ENCODE peak calls at places on chromosomes 7 and 10, in four cellular contexts. H is CD8-positive, alpha-beta memory T cell; M is breast epithelium; O is GM23338. V is an unnamed sample.

GRCh38 chr7:49398236-49398635 is 375.2 kb upstream of the VWC2 start:
- DNase-seq in H (no peak), M (no peak), O (no peak), V (no peak)

GRCh38 chr7:16660702-16661464 is 14.9 kb downstream of the BZW2 start:
- DNase-seq in H (no peak), M (no peak), O (no peak), V (no peak)

GRCh38 chr7:142835487-142835886 is 19.4 kb upstream of the EPHB6 start:
- DNase-seq in H (no peak), M (no peak), O (peak), V (no peak)

GRCh38 chr10:100807241-100808050 is 62.1 kb downstream of the PAX2 start:
- DNase-seq in H (no peak), M (no peak), O (no peak), V (no peak)

GRCh38 chr10:5812283-5813090 is 747 bp downstream of the GDI2 start:
- DNase-seq in H (peak), M (peak), O (peak), V (peak)

GRCh38 chr10:75235375-75236177 is at the start of gene COMTD1:
- DNase-seq in H (peak), M (peak), O (peak), V (peak)

GRCh38 chr7:3151784-3152183 is 108.1 kb upstream of the CARD11 start:
- DNase-seq in H (no peak), M (no peak), O (no peak), V (no peak)

GRCh38 chr10:113856563-113856962 is 2.1 kb downstream of the NHLRC2 start:
- DNase-seq in H (no peak), M (no peak), O (no peak), V (no peak)

GRCh38 chr10:21587391-21587790 is 53.4 kb downstream of the MLLT10 start:
- DNase-seq in H (no peak), M (no peak), O (no peak), V (no peak)

GRCh38 chr10:26391701-26392695 is 46.1 kb upstream of the APBB1IP start:
- DNase-seq in H (no peak), M (no peak), O (peak), V (peak)

GRCh38 chr10:126499744-126500143 is 111.5 kb upstream of the ADAM12 start:
- DNase-seq in H (no peak), M (no peak), O (no peak), V (no peak)

GRCh38 chr7:100099452-100099851 is 1.7 kb downstream of the MCM7 start:
- DNase-seq in H (no peak), M (no peak), O (no peak), V (no peak)

GRCh38 chr7:17962652-17963051 is 22.4 kb upstream of the SNX13 start:
- DNase-seq in H (no peak), M (no peak), O (no peak), V (no peak)

GRCh38 chr7:134828361-134828760 is 48.9 kb downstream of the CALD1 start:
- DNase-seq in H (no peak), M (no peak), O (no peak), V (no peak)

GRCh38 chr7:55206235-55207029 is 158.7 kb upstream of the LANCL2 start:
- DNase-seq in H (no peak), M (no peak), O (no peak), V (no peak)

GRCh38 chr7:66413379-66414114 is 208.4 kb downstream of the TPST1 start:
- DNase-seq in H (peak), M (peak), O (peak), V (peak)

GRCh38 chr10:123995461-123996131 is 97.8 kb downstream of the CHST15 start:
- DNase-seq in H (no peak), M (peak), O (peak), V (no peak)

GRCh38 chr7:84799131-84799530 is 387.7 kb downstream of the SEMA3D start:
- DNase-seq in H (no peak), M (no peak), O (no peak), V (no peak)

GRCh38 chr10:103695584-103696005 is 159.8 kb downstream of the SH3PXD2A start:
- DNase-seq in H (no peak), M (no peak), O (no peak), V (no peak)

GRCh38 chr10:5293691-5294550 is 70.8 kb upstream of the UCN3 start:
- DNase-seq in H (no peak), M (no peak), O (peak), V (peak)

GRCh38 chr10:30114871-30115270 is 55.5 kb upstream of the JCAD start:
- DNase-seq in H (no peak), M (no peak), O (peak), V (no peak)

GRCh38 chr7:106041140-106041717 is 70.9 kb downstream of the SYPL1 start:
- DNase-seq in H (peak), M (no peak), O (peak), V (no peak)

DNA sequence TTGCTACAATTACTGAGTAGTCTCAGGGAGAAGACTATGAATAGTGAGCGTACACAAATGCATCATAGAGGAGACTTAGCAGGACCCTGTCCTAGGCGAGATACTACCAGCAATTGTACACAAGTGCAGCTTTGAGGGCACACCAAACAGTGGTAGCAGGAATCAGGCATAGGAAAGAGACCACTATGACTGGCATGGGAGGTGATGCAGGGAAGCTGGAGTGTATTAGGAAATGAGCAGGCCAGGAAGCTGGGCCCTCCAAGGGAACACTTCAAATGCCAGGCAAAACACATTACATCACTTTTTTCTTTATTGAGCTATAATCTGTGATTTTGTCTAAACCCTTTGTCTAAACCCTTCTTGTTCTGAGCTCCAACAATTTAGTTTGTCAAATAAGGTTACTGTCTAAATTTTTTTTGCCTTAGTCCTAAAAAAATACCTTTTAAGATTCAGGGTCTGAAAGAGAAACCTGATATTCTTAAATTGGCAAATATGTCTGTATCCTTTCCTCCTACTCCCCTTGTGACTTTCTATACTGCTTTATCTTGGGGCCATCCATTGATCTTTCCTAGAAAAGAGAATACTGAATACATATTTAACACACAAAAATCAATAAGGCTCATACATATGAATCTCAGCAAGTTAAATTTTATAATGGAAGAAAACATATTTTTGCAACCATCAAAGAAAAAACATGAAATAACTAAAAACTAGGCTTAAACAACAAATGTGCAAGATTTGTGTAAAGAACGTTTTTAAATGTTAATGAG is 193.8 kb upstream of the PHYHIPL start:
- DNase-seq in H (no peak), M (no peak), O (no peak), V (no peak)
- H3K4me3 ChIP-seq in H (no peak), M (no peak), O (no peak), V (no peak)

DNA sequence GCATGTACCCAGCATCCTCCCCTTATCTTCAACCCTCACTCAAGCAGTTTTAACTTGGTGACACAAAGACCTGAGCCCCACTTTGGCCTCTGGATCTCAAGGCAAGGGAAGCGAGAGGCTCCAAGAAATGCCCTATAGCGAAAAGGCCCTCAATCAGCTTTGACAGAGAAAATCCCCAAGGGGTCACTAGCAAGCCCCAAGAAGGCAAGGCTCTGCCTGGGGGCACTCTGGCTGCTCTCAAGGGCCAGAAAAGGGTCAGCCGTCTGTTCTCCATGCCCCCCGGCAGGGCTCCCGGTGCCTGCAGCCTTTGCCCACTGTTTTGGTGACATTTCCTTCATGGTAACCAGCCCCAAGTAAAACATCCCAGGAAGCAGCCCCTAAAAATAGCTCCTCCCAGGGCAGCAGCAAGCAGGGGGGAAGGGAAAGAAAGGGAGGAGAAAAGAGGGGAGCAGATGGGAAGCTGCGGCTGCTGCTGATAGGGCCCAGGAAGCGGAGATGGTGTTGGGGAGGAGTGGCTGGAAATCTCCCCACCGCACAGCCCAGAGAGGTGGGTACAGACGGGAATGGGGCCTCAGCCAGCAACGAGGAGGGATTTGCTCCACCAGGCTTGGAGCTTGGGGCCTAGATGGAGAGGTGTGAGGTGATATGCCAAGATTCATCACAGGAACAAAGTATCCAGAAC is 7.1 kb downstream of the CAMK2G start:
- DNase-seq in H (no peak), M (no peak), O (peak), V (no peak)
- H3K27ac ChIP-seq in H (no peak), M (no peak), O (peak), V (peak)

GRCh38 chr7:5695709-5696345 is 85.6 kb downstream of the RNF216 start:
- DNase-seq in H (no peak), M (no peak), O (no peak), V (no peak)
- H3K4me3 ChIP-seq in H (peak), M (peak), O (no peak), V (peak)

GRCh38 chr10:7409732-7410168 is 1.1 kb downstream of the SFMBT2 start:
- DNase-seq in H (no peak), M (no peak), O (no peak), V (peak)

GRCh38 chr10:7410800-7411670 is at the start of gene SFMBT2:
- DNase-seq in H (peak), M (no peak), O (peak), V (peak)

GRCh38 chr10:7409045-7409731 is 1.6 kb downstream of the SFMBT2 start:
- DNase-seq in H (peak), M (no peak), O (peak), V (peak)

GRCh38 chr10:7411671-7412481 is 1.0 kb upstream of the SFMBT2 start:
- DNase-seq in H (no peak), M (no peak), O (peak), V (peak)

DNA sequence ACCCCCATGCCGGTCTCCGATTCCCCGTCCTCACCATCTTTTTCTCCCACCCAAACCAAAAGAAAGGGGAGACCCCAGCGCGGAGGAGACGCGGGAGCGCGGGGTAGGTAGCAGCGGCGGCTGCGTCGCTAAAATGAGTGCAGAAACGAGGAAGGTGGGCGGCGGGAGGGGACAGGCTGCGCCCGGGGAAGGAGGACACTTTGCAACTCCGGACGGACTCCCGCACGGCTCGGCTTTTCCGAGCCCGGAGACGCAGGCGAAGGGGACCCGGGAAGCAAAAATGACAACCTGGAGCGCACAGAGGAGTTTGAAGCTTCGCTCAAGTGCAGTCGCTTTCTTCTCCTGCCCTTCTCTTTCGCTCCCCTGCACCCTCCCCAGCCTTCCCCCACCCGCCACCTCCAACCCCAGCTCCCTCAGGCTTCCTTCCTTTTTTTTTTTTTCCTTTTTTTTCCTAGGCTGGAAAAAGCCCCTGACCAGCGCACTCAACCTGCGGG is 481 bp downstream of the SFMBT2 start:
- DNase-seq in H (peak), M (no peak), O (peak), V (peak)
- H3K27ac ChIP-seq in H (peak), M (peak), O (no peak), V (peak)